ENCODE peak calls at places on chromosomes 6 and 20, in six cellular contexts. J, Q, K, V, B and H are unnamed samples. For H3K36me3, the result is how much of the 10 kb centered on the place peaks cover.

GRCh38 chr6:50819527-50819905 is 845 bp downstream of the TFAP2B start:
- DNase-seq in V (peak), K (peak), Q (no peak), J (peak), B (no peak), H (no peak)

GRCh38 chr6:137357263-137357947 is 136.8 kb downstream of the OLIG3 start:
- DNase-seq in J (peak), B (no peak), V (no peak), Q (no peak), K (no peak), H (no peak)

GRCh38 chr6:35177139-35177538 is 36.0 kb upstream of the TCP11 start:
- DNase-seq in J (no peak), B (no peak), K (no peak), Q (peak), V (no peak), H (no peak)

GRCh38 chr20:4813076-4813838 is 91.5 kb downstream of the PRND start:
- DNase-seq in Q (no peak), B (no peak), K (no peak), J (no peak), V (no peak), H (no peak)

GRCh38 chr6:117555882-117556498 is 46.3 kb downstream of the GOPC start:
- DNase-seq in V (peak), J (peak), B (peak), K (peak), Q (no peak), H (peak)

GRCh38 chr6:41416165-41416837 is 80.9 kb downstream of the NCR2 start:
- DNase-seq in B (no peak), K (no peak), J (no peak), Q (peak), V (no peak), H (no peak)

GRCh38 chr6:33313105-33313708 is 671 bp downstream of the TAPBP start:
- DNase-seq in B (peak), V (peak), Q (peak), J (peak), K (peak), H (no peak)

GRCh38 chr6:107869871-107870270 is 45.8 kb upstream of the SCML4 start:
- DNase-seq in B (no peak), J (peak), V (no peak), Q (peak), K (no peak), H (no peak)

GRCh38 chr6:135860361-135860760 is 8.9 kb downstream of the PDE7B start:
- DNase-seq in V (no peak), K (no peak), J (no peak), Q (no peak), B (no peak), H (no peak)

GRCh38 chr6:157429248-157429647 is 48.3 kb downstream of the ZDHHC14 start:
- DNase-seq in Q (no peak), J (no peak), V (no peak), K (no peak), B (no peak), H (no peak)

GRCh38 chr6:126660376-126660775 is 320.5 kb downstream of the CENPW start:
- DNase-seq in J (no peak), B (no peak), Q (no peak), K (no peak), V (no peak), H (no peak)

GRCh38 chr20:33561981-33562601 is 72.2 kb downstream of the CBFA2T2 start:
- DNase-seq in B (peak), V (no peak), Q (peak), J (peak), K (peak), H (no peak)

GRCh38 chr20:61951695-61952533 is 113.8 kb downstream of the TAF4 start:
- DNase-seq in B (peak), Q (peak), K (peak), V (peak), J (peak), H (no peak)

GRCh38 chr6:81800666-81801065 is 48.2 kb upstream of the TENT5A start:
- DNase-seq in Q (no peak), K (no peak), V (no peak), J (no peak), B (no peak), H (no peak)

GRCh38 chr6:68638225-68638900 is 3.3 kb downstream of the ADGRB3 start:
- DNase-seq in K (peak), B (peak), V (peak), J (peak), Q (no peak), H (no peak)

GRCh38 chr20:58741384-58741783 is 48.8 kb downstream of the NPEPL1 start:
- DNase-seq in B (no peak), V (no peak), J (no peak), K (no peak), Q (no peak), H (no peak)

GRCh38 chr20:42138711-42139110 is 520.5 kb upstream of the CHD6 start:
- DNase-seq in K (no peak), V (no peak), B (no peak), Q (no peak), J (peak), H (no peak)

GRCh38 chr6:54935739-54936138 is 89.2 kb downstream of the FAM83B start:
- DNase-seq in K (peak), V (no peak), J (no peak), B (peak), Q (peak), H (no peak)

GRCh38 chr6:108732101-108732870 is 115.9 kb upstream of the ARMC2 start:
- DNase-seq in J (peak), B (peak), V (no peak), K (peak), Q (peak), H (no peak)

GRCh38 chr20:45014671-45015415 is 48.5 kb downstream of the STK4 start:
- DNase-seq in B (peak), V (no peak), J (no peak), Q (peak), K (peak), H (no peak)
- H3K9ac ChIP-seq in B (no peak), V (no peak), J (no peak), Q (no peak), K (peak), H (no peak)

DNA sequence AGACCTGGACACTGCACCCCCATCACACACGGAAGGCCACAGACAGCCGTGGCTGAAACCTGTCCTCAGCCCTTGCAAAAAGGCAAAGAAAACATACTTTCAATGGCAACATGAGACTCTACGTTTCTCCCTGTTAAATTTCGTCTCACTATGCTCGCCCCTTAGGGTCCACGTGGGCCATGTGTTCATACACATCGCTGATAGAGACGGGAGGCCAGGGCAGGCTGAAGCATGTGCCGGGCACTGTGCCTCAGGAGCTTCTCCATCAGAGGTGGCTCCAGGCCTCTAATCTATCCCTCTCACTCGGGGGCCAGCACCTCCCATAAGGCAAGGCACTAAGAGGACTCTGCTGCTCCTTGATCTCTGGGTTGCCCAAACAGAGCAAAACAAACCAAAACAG is 17.5 kb downstream of the PXDC1 start:
- DNase-seq in V (no peak), Q (no peak), K (no peak), B (no peak), J (no peak), H (no peak)
- H3K36me3 ChIP-seq in V (under half), Q (under half), K (half or more), B (under half), J (under half), H (under half)

GRCh38 chr6:36969988-36970891 is 15.7 kb downstream of the PI16 start:
- DNase-seq in K (no peak), J (no peak), B (no peak), V (no peak), Q (no peak), H (no peak)
- H3K4me3 ChIP-seq in K (no peak), J (no peak), B (no peak), V (no peak), Q (no peak), H (no peak)

DNA sequence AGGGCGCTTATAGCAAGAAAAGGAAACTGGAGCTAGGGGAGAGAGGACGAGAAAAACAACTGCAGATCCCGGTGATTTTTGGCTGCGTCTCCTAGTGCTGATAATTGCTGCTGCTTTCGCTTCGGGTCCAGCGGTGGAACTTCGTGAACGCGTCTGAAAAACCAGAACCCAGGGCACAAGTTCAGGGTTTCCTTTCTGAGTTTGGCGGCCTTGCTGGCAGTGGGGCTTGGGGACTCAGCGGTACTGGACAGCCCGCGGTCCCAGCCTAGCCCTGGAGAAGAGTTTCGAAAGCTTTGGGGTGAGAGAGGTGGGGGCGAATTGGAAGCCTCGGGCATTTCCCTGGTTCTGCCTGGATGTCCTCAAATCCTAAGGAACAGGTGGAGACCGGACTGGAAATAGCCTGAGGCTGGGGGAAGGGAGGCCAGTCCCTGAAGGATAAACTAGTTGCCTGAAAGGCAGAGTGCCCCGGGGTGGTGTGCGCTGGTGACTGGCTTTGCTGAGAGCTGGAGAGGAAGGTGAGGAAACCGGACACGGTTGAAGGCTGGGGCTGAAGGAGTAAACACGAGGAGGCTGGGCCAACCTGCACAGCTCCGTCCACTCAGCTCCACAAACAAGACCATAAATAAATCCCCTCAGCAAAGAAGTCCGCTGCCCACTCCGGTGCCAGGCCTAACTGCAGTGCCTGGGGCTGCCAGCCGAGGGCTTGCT is 857 bp downstream of the GMPR start:
- DNase-seq in V (peak), Q (peak), J (peak), K (peak), B (peak), H (no peak)
- H3K9ac ChIP-seq in V (no peak), Q (peak), J (no peak), K (peak), B (peak), H (no peak)